ENCODE peak calls at places on chromosomes 5 and 9, in six cellular contexts. One of them, this sample, is unnamed.

GRCh38 chr9:111481885-111482636 is 2.1 kb downstream of the ECPAS start:
- DNase-seq in GM12878: no peak
- DNase-seq in K562: no peak
- DNase-seq in HCT116: no peak
- DNase-seq in WTC11: no peak
- DNase-seq in H1: no peak
- DNase-seq in this sample: peak

GRCh38 chr9:27595733-27596132 is 22.5 kb upstream of the C9orf72 start:
- DNase-seq in GM12878: no peak
- DNase-seq in H1: no peak
- DNase-seq in HCT116: no peak
- DNase-seq in K562: no peak
- DNase-seq in WTC11: no peak
- DNase-seq in this sample: no peak

GRCh38 chr9:124624735-124624992 is 117.5 kb upstream of the NR5A1 start:
- DNase-seq in K562: no peak
- DNase-seq in HCT116: no peak
- DNase-seq in H1: no peak
- DNase-seq in WTC11: no peak
- DNase-seq in GM12878: no peak
- DNase-seq in this sample: no peak

GRCh38 chr5:11383506-11384095 is 520.6 kb downstream of the CTNND2 start:
- DNase-seq in H1: no peak
- DNase-seq in GM12878: no peak
- DNase-seq in K562: no peak
- DNase-seq in WTC11: no peak
- DNase-seq in HCT116: no peak
- DNase-seq in this sample: no peak

GRCh38 chr5:142206801-142207200 is 98.2 kb downstream of the NDFIP1 start:
- DNase-seq in K562: no peak
- DNase-seq in HCT116: peak
- DNase-seq in H1: no peak
- DNase-seq in WTC11: no peak
- DNase-seq in GM12878: no peak
- DNase-seq in this sample: no peak

GRCh38 chr5:151661968-151662732 is 24.6 kb downstream of the SPARC start:
- DNase-seq in K562: no peak
- DNase-seq in HCT116: no peak
- DNase-seq in GM12878: peak
- DNase-seq in WTC11: no peak
- DNase-seq in H1: no peak
- DNase-seq in this sample: no peak

GRCh38 chr5:179288101-179288808 is 57.0 kb downstream of the ADAMTS2 start:
- DNase-seq in WTC11: no peak
- DNase-seq in H1: no peak
- DNase-seq in GM12878: no peak
- DNase-seq in HCT116: no peak
- DNase-seq in K562: no peak
- DNase-seq in this sample: no peak

GRCh38 chr9:107606149-107606790 is 116.7 kb upstream of the KLF4 start:
- DNase-seq in GM12878: no peak
- DNase-seq in K562: no peak
- DNase-seq in HCT116: no peak
- DNase-seq in WTC11: no peak
- DNase-seq in H1: no peak
- DNase-seq in this sample: no peak

GRCh38 chr5:96546120-96546519 is 113.1 kb upstream of the PCSK1 start:
- DNase-seq in GM12878: no peak
- DNase-seq in WTC11: no peak
- DNase-seq in HCT116: no peak
- DNase-seq in K562: no peak
- DNase-seq in H1: no peak
- DNase-seq in this sample: no peak

GRCh38 chr5:135477594-135477993 is 25.4 kb upstream of the TIFAB start:
- DNase-seq in H1: no peak
- DNase-seq in GM12878: no peak
- DNase-seq in HCT116: no peak
- DNase-seq in WTC11: no peak
- DNase-seq in K562: no peak
- DNase-seq in this sample: no peak

GRCh38 chr9:77011973-77012817 is 7.3 kb upstream of the FOXB2 start:
- DNase-seq in GM12878: no peak
- DNase-seq in K562: peak
- DNase-seq in WTC11: peak
- DNase-seq in HCT116: peak
- DNase-seq in H1: no peak
- DNase-seq in this sample: peak

GRCh38 chr9:137648396-137648795 is 29.6 kb downstream of the EHMT1 start:
- DNase-seq in K562: no peak
- DNase-seq in H1: no peak
- DNase-seq in GM12878: no peak
- DNase-seq in HCT116: no peak
- DNase-seq in WTC11: no peak
- DNase-seq in this sample: no peak

GRCh38 chr9:112065781-112066606 is 109.1 kb downstream of the SUSD1 start:
- DNase-seq in K562: no peak
- DNase-seq in HCT116: peak
- DNase-seq in H1: no peak
- DNase-seq in GM12878: no peak
- DNase-seq in WTC11: peak
- DNase-seq in this sample: peak

GRCh38 chr5:56814361-56814962 is 887 bp upstream of the MAP3K1 start:
- DNase-seq in WTC11: peak
- DNase-seq in H1: no peak
- DNase-seq in GM12878: no peak
- DNase-seq in K562: no peak
- DNase-seq in HCT116: no peak
- DNase-seq in this sample: peak
- TF ChIP-seq SP1 in WTC11: no peak
- TF ChIP-seq SP1 in H1: no peak
- TF ChIP-seq SP1 in GM12878: no peak
- TF ChIP-seq SP1 in K562: no peak
- TF ChIP-seq SP1 in HCT116: no peak
- TF ChIP-seq SP1 in this sample: no peak

GRCh38 chr5:172492097-172492840 is 37.9 kb upstream of the SH3PXD2B start:
- DNase-seq in K562: no peak
- DNase-seq in HCT116: no peak
- DNase-seq in GM12878: no peak
- DNase-seq in H1: no peak
- DNase-seq in WTC11: no peak
- DNase-seq in this sample: no peak
- TF ChIP-seq SP1 in K562: no peak
- TF ChIP-seq SP1 in HCT116: no peak
- TF ChIP-seq SP1 in GM12878: no peak
- TF ChIP-seq SP1 in H1: no peak
- TF ChIP-seq SP1 in WTC11: no peak
- TF ChIP-seq SP1 in this sample: no peak

GRCh38 chr9:135243201-135244190 is 156.0 kb downstream of the OLFM1 start:
- DNase-seq in K562: no peak
- DNase-seq in H1: no peak
- DNase-seq in GM12878: no peak
- DNase-seq in WTC11: no peak
- DNase-seq in HCT116: no peak
- DNase-seq in this sample: no peak
- TF ChIP-seq SP1 in K562: no peak
- TF ChIP-seq SP1 in H1: no peak
- TF ChIP-seq SP1 in GM12878: no peak
- TF ChIP-seq SP1 in WTC11: no peak
- TF ChIP-seq SP1 in HCT116: no peak
- TF ChIP-seq SP1 in this sample: no peak

GRCh38 chr5:43429016-43429415 is 16.8 kb upstream of the CCL28 start:
- DNase-seq in WTC11: no peak
- DNase-seq in HCT116: no peak
- DNase-seq in H1: no peak
- DNase-seq in GM12878: no peak
- DNase-seq in K562: no peak
- DNase-seq in this sample: no peak

GRCh38 chr5:43425965-43426364 is 13.8 kb upstream of the CCL28 start:
- DNase-seq in K562: no peak
- DNase-seq in HCT116: no peak
- DNase-seq in H1: no peak
- DNase-seq in WTC11: no peak
- DNase-seq in GM12878: no peak
- DNase-seq in this sample: no peak

GRCh38 chr5:43429706-43430105 is 17.5 kb upstream of the CCL28 start:
- DNase-seq in HCT116: no peak
- DNase-seq in K562: no peak
- DNase-seq in WTC11: no peak
- DNase-seq in H1: no peak
- DNase-seq in GM12878: no peak
- DNase-seq in this sample: no peak

GRCh38 chr5:43432486-43433365 is 20.5 kb upstream of the CCL28 start:
- DNase-seq in H1: no peak
- DNase-seq in K562: no peak
- DNase-seq in WTC11: no peak
- DNase-seq in GM12878: no peak
- DNase-seq in HCT116: peak
- DNase-seq in this sample: no peak

GRCh38 chr5:43428034-43428712 is 16.0 kb upstream of the CCL28 start:
- DNase-seq in GM12878: no peak
- DNase-seq in HCT116: no peak
- DNase-seq in H1: no peak
- DNase-seq in K562: no peak
- DNase-seq in WTC11: no peak
- DNase-seq in this sample: no peak
- TF ChIP-seq SP1 in GM12878: no peak
- TF ChIP-seq SP1 in HCT116: no peak
- TF ChIP-seq SP1 in H1: no peak
- TF ChIP-seq SP1 in K562: no peak
- TF ChIP-seq SP1 in WTC11: no peak
- TF ChIP-seq SP1 in this sample: no peak

This sample was measured in HEK293T.